ENCODE peak calls at places on chromosomes 16 and 17, in eight cellular contexts. R is bronchial epithelial cell; U is K562; M is CD4-positive, alpha-beta memory T cell; S is fibroblast of mammary gland; Y is dorsolateral prefrontal cortex; H is neural progenitor cell; V is ovary. T is an unnamed sample.

GRCh38 chr17:75734674-75735294 is 13.5 kb downstream of the ITGB4 start:
- DNase-seq in R (no peak), M (no peak), S (no peak), U (no peak), H (no peak), V (no peak), Y (no peak), T (no peak)

GRCh38 chr17:27461192-27461859 is 5.1 kb downstream of the KSR1 start:
- DNase-seq in R (no peak), S (no peak), V (no peak), U (peak; percentile 80), H (no peak), M (no peak), Y (no peak), T (no peak)

GRCh38 chr17:13704333-13704732 is 102.6 kb upstream of the HS3ST3A1 start:
- DNase-seq in S (peak; percentile 81), H (no peak), M (no peak), Y (no peak), U (no peak), V (no peak), R (peak; percentile 38), T (peak; percentile 52)

GRCh38 chr16:13316008-13316407 is 414.6 kb downstream of the SHISA9 start:
- DNase-seq in S (peak; percentile 84), Y (no peak), M (no peak), V (no peak), R (peak; percentile 22), U (no peak), H (no peak), T (peak; percentile 75)

GRCh38 chr16:14070877-14071575 is at the start of gene MRTFB:
- DNase-seq in R (peak; percentile 41), M (peak; percentile 74), H (peak; percentile 95), U (peak; percentile 94), S (no peak), Y (peak; percentile 54), V (peak; percentile 90), T (no peak)

GRCh38 chr16:80806957-80807356 is 2.6 kb upstream of the CDYL2 start:
- DNase-seq in Y (no peak), R (peak; percentile 92), V (no peak), M (peak; percentile 76), S (peak; percentile 76), H (no peak), U (no peak), T (peak; percentile 64)

GRCh38 chr16:75580-76501 is 2.2 kb upstream of the MPG start:
- DNase-seq in R (peak; percentile 22), M (no peak), H (peak; percentile 54), U (peak; percentile 65), V (peak; percentile 91), Y (no peak), S (peak; percentile 91), T (peak; percentile 71)

GRCh38 chr16:48895142-48895541 is 285.2 kb upstream of the N4BP1 start:
- DNase-seq in S (no peak), M (no peak), H (peak; percentile 43), R (no peak), V (no peak), U (no peak), Y (no peak), T (no peak)

GRCh38 chr17:17880577-17881196 is 43.9 kb upstream of the SREBF1 start:
- DNase-seq in R (no peak), S (no peak), Y (no peak), H (no peak), M (no peak), U (no peak), V (no peak), T (no peak)

GRCh38 chr17:17874478-17874877 is 37.7 kb upstream of the SREBF1 start:
- DNase-seq in V (no peak), S (peak; percentile 96), H (no peak), R (peak; percentile 95), U (no peak), Y (no peak), M (no peak), T (no peak)

GRCh38 chr17:17877548-17878358 is 41.0 kb upstream of the SREBF1 start:
- DNase-seq in V (peak; percentile 86), M (no peak), R (peak; percentile 37), H (peak; percentile 92), S (peak; percentile 85), U (no peak), Y (peak; percentile 51), T (peak; percentile 56)

GRCh38 chr17:17873450-17873991 is 36.7 kb upstream of the SREBF1 start:
- DNase-seq in M (no peak), S (no peak), U (no peak), R (no peak), V (no peak), Y (no peak), H (no peak), T (no peak)

GRCh38 chr17:17876959-17877547 is 40.3 kb upstream of the SREBF1 start:
- DNase-seq in H (no peak), Y (peak; percentile 32), M (no peak), S (peak; percentile 47), R (peak; percentile 33), U (no peak), V (peak; percentile 82), T (no peak)
- H3K4me3 ChIP-seq in H (no peak overlapping the region), Y (no peak overlapping the region), M (no peak overlapping the region), S (no peak overlapping the region), R (no peak overlapping the region), U (no peak overlapping the region), V (no peak overlapping the region), T (no peak overlapping the region)

GRCh38 chr17:82229686-82230626 is 1.1 kb downstream of the SLC16A3 start:
- DNase-seq in M (no peak), R (no peak), V (no peak), U (no peak), S (no peak), H (peak; percentile 48), Y (no peak), T (no peak)

GRCh38 chr17:82232322-82232785 is 3.5 kb downstream of the SLC16A3 start:
- DNase-seq in S (no peak), U (no peak), Y (no peak), M (no peak), H (no peak), R (no peak), V (no peak), T (no peak)

GRCh38 chr17:82231312-82231561 is 2.4 kb downstream of the SLC16A3 start:
- DNase-seq in S (no peak), M (no peak), V (no peak), R (no peak), Y (no peak), U (no peak), H (no peak), T (no peak)

GRCh38 chr17:82231562-82232321 is 2.9 kb downstream of the SLC16A3 start:
- DNase-seq in S (peak; percentile 82), M (peak; percentile 57), V (peak; percentile 76), U (peak; percentile 82), Y (no peak), R (no peak), H (peak; percentile 76), T (no peak)

GRCh38 chr17:82230627-82231311 is 1.9 kb downstream of the SLC16A3 start:
- DNase-seq in S (peak; percentile 84), H (peak; percentile 88), V (peak; percentile 92), M (peak; percentile 76), Y (peak; percentile 76), R (peak; percentile 30), U (peak; percentile 93), T (peak; percentile 73)
- H3K4me3 ChIP-seq in S (peak overlapping the region; percentile 85), H (peak overlapping the region; percentile 56), V (peak overlapping the region; percentile 50), M (peak overlapping the region; percentile 32), Y (peak overlapping the region; percentile 70), R (peak overlapping the region; percentile 89), U (peak overlapping the region; percentile 40), T (peak overlapping the region; percentile 93)

DNA sequence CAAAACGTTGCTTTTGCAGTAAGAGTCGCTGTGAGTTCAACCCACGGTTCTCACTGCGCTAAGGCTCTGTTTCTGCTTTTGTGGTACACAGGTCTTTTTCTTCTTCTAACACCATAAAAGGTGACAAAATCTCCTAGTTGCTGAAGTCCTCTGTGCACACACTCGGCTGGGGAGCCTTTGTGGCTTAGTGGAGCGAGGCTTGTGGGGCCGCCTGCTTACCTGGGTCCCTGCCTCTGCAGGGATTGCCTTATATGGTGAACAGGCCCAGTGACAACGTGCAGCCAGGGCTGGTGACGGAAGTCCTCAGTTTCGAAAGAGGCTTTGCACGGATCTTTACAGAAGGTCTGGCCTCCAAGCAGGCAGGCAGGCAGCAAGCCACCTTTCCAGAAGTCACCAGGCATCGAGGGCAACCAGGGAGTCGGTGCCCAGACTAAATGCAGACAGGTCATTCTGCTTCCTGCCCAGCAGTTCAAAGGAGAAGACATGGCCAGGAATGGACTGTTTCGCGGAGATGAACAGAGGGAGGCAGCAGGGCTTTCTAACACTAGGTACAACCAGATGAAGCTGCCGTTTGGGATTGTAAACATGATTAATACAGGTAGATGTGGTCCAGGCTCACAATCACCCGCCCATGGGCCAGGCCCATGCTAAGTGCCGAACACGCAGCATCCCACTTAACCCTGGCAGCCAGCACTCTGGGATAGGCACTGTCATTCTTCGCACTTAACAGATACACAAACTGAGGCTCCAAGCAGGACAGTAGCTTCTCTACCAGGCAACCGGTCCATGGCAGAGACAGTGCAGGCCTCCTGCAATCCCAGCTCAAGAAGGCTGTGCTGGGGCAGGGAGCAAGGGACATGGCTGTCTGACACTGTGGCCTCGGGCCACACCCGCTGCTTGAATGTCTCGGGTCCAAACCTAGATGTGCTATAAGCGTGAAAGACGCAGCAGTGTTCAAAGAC is 10.7 kb upstream of the MEAK7 start:
- DNase-seq in V (peak; percentile 34), U (no peak), H (peak; percentile 50), M (peak; percentile 90), R (no peak), S (no peak), Y (no peak), T (no peak)
- H3K4me3 ChIP-seq in V (no peak overlapping the region), U (no peak overlapping the region), H (no peak overlapping the region), M (peak overlapping the region; percentile 26), R (no peak overlapping the region), S (no peak overlapping the region), Y (no peak overlapping the region), T (no peak overlapping the region)

GRCh38 chr16:23836404-23837291 is 865 bp downstream of the PRKCB start:
- DNase-seq in S (no peak), H (peak; percentile 74), M (peak; percentile 70), R (no peak), U (peak; percentile 72), Y (peak; percentile 20), V (no peak), T (no peak)

GRCh38 chr16:23838485-23839142 is 2.8 kb downstream of the PRKCB start:
- DNase-seq in M (no peak), Y (no peak), H (no peak), S (no peak), R (no peak), U (no peak), V (no peak), T (no peak)

GRCh38 chr16:23835390-23836077 is at the start of gene PRKCB:
- DNase-seq in R (peak; percentile 36), U (peak; percentile 96), V (peak; percentile 46), H (peak; percentile 98), M (peak; percentile 90), S (peak; percentile 34), Y (peak; percentile 89), T (no peak)

GRCh38 chr16:23836078-23836403 is 258 bp downstream of the PRKCB start:
- DNase-seq in V (no peak), Y (no peak), S (no peak), M (no peak), R (no peak), U (no peak), H (no peak), T (no peak)

DNA sequence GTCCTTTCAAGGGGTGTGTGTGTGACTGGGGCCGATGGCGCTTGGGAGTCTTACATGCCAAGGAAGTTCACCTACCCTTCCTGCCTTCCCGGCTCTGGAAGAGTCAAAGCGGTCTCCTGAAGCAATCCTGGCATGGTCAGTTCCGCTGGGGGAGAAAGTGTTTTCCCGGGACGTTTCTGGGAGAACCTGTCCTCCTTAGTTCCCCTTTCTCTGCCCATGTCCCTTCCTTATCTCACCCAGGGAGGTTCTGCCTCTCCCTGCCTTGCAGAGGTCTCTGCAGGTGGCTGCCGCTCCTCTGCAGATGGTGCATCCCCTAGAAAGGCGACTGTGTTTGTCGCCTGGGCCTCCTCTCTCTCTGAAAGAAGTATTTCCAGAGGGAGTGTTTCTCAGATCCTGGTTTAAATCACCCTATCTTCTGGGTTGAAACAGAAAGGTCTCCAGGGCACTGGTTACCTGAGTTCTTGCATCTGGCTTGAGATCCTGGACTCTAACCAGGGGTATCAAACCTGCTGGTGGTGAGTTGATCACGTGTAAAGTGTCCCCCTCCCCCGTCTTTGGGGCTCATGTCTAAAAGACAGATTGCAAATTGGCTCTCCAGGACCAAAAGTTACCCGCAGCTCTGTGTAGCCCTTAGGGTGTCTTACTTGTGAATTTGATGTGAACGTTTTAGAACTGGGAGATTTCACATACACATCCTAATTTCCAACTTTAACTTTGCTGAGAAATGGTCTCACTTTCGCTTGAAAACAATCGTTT is 1.9 kb downstream of the PRKCB start:
- DNase-seq in Y (peak; percentile 5), M (no peak), H (peak; percentile 11), V (no peak), U (no peak), S (no peak), R (no peak), T (no peak)
- H3K4me3 ChIP-seq in Y (peak overlapping the region; percentile 75), M (peak overlapping the region; percentile 55), H (no peak overlapping the region), V (no peak overlapping the region), U (peak overlapping the region; percentile 87), S (no peak overlapping the region), R (no peak overlapping the region), T (no peak overlapping the region)